ENCODE peak calls at places on chromosomes 4 and X, in six cellular contexts. E, G, W, Y, X and Q are unnamed samples. For H3K9me3, the result is how much of the 10 kb centered on the place peaks cover.

GRCh38 chrX:3567681-3568080 is 145.8 kb downstream of the PRKX start:
- DNase-seq in W (no peak), G (no peak), X (no peak), Y (no peak), E (no peak), Q (no peak)

GRCh38 chrX:26822448-26822847 is 606.5 kb downstream of the MAGEB5 start:
- DNase-seq in Y (no peak), X (no peak), W (no peak), E (no peak), G (no peak), Q (no peak)

GRCh38 chrX:119762718-119763117 is 4.3 kb downstream of the SOWAHD start:
- DNase-seq in G (no peak), X (no peak), W (no peak), E (peak), Y (no peak), Q (no peak)

GRCh38 chr4:70842761-70843435 is 3.2 kb upstream of the GRSF1 start:
- DNase-seq in W (no peak), X (no peak), G (no peak), E (no peak), Y (no peak), Q (no peak)

GRCh38 chr4:1505511-1506451 is 99.5 kb upstream of the NKX1-1 start:
- DNase-seq in G (peak), E (no peak), W (no peak), X (no peak), Y (no peak), Q (peak)

GRCh38 chr4:74855879-74856278 is 61.6 kb upstream of the BTC start:
- DNase-seq in Y (no peak), W (no peak), X (no peak), G (no peak), E (no peak), Q (no peak)

GRCh38 chr4:42398448-42399355 is 1.4 kb downstream of the SHISA3 start:
- DNase-seq in X (no peak), Y (no peak), G (peak), W (no peak), E (peak), Q (no peak)

GRCh38 chrX:6599230-6599629 is 64.3 kb upstream of the VCX3A start:
- DNase-seq in E (no peak), G (no peak), Y (no peak), X (no peak), W (no peak), Q (no peak)

GRCh38 chr4:77193511-77194236 is 36.7 kb downstream of the CCNG2 start:
- DNase-seq in E (no peak), G (peak), X (peak), Y (peak), W (no peak), Q (peak)

GRCh38 chr4:174120446-174121142 is 162.9 kb downstream of the FBXO8 start:
- DNase-seq in G (no peak), W (peak), E (peak), Y (no peak), X (peak), Q (no peak)

GRCh38 chr4:182346675-182347375 is 103.6 kb downstream of the TENM3 start:
- DNase-seq in G (no peak), X (no peak), E (no peak), W (no peak), Y (no peak), Q (no peak)

GRCh38 chr4:172707622-172708021 is 461.0 kb upstream of the GALNT7 start:
- DNase-seq in G (no peak), E (no peak), X (no peak), W (no peak), Y (no peak), Q (no peak)

GRCh38 chr4:39936565-39937418 is 40.9 kb downstream of the PDS5A start:
- DNase-seq in Y (no peak), W (no peak), G (no peak), E (no peak), X (no peak), Q (no peak)

GRCh38 chrX:85611926-85612325 is 232.5 kb upstream of the POF1B start:
- DNase-seq in E (peak), G (no peak), X (no peak), W (peak), Y (no peak), Q (no peak)

GRCh38 chr4:140690093-140690492 is 66.1 kb downstream of the TBC1D9 start:
- DNase-seq in Y (no peak), G (no peak), X (no peak), E (no peak), W (no peak), Q (no peak)

GRCh38 chr4:98879515-98879914 is 49.4 kb downstream of the EIF4E start:
- DNase-seq in Y (no peak), X (no peak), G (no peak), W (no peak), E (no peak), Q (no peak)

GRCh38 chrX:132833373-132833772 is 125.1 kb downstream of the HS6ST2 start:
- DNase-seq in Y (no peak), X (no peak), G (no peak), W (no peak), E (no peak), Q (no peak)

GRCh38 chr4:106707776-106708603 is 328.1 kb downstream of the DKK2 start:
- DNase-seq in G (no peak), Y (no peak), E (peak), W (no peak), X (no peak), Q (no peak)

GRCh38 chr4:83112678-83113428 is 1.7 kb downstream of the PLAC8 start:
- DNase-seq in Y (no peak), X (no peak), G (no peak), W (no peak), E (no peak), Q (peak)

GRCh38 chr4:7854697-7855370 is 84.8 kb downstream of the AFAP1 start:
- DNase-seq in X (no peak), G (no peak), Y (no peak), E (no peak), W (no peak), Q (peak)

GRCh38 chr4:5734841-5735240 is 23.8 kb downstream of the EVC start:
- DNase-seq in G (no peak), Y (no peak), W (no peak), E (no peak), X (peak), Q (no peak)

GRCh38 chr4:26020896-26021295 is 106.9 kb downstream of the SMIM20 start:
- DNase-seq in G (no peak), Y (no peak), X (no peak), E (peak), W (no peak), Q (no peak)

GRCh38 chrX:129037389-129037788 is 485.9 kb downstream of the SMARCA1 start:
- DNase-seq in W (no peak), X (no peak), E (no peak), Y (no peak), G (no peak), Q (no peak)

GRCh38 chr4:105767579-105767978 is 59.0 kb downstream of the GSTCD start:
- DNase-seq in Y (no peak), G (no peak), E (no peak), W (no peak), X (no peak), Q (no peak)

GRCh38 chr4:531721-532565 is 32.9 kb downstream of the PIGG start:
- DNase-seq in X (no peak), Y (no peak), W (no peak), E (no peak), G (no peak), Q (no peak)

GRCh38 chr4:3724319-3725231 is 41.6 kb upstream of the ADRA2C start:
- DNase-seq in E (no peak), Y (no peak), X (no peak), G (peak), W (no peak), Q (no peak)

GRCh38 chr4:74217365-74217764 is 59.4 kb downstream of the MTHFD2L start:
- DNase-seq in W (no peak), X (no peak), Y (no peak), G (no peak), E (peak), Q (no peak)

GRCh38 chrX:28177202-28177601 is 196.0 kb upstream of the DCAF8L1 start:
- DNase-seq in E (no peak), W (peak), G (peak), Y (no peak), X (no peak), Q (no peak)

GRCh38 chrX:110531873-110532272 is 173.2 kb downstream of the RTL9 start:
- DNase-seq in G (no peak), Y (no peak), X (no peak), E (no peak), W (no peak), Q (no peak)

GRCh38 chr4:25578431-25578830 is 77.2 kb upstream of the SLC34A2 start:
- DNase-seq in E (no peak), Y (no peak), G (no peak), W (no peak), X (no peak), Q (no peak)

GRCh38 chr4:46444318-46444717 is 54.4 kb upstream of the GABRA2 start:
- DNase-seq in X (no peak), Y (no peak), E (peak), G (no peak), W (no peak), Q (no peak)

GRCh38 chrX:40009890-40010289 is 87.9 kb downstream of the BCOR start:
- DNase-seq in G (peak), E (no peak), Y (no peak), X (no peak), W (no peak), Q (no peak)
- H3K9me3 ChIP-seq in G (under half), E (under half), Y (under half), X (under half), W (under half), Q (under half)

GRCh38 chr4:41215155-41215554 is 813 bp upstream of the APBB2 start:
- DNase-seq in W (no peak), X (no peak), E (no peak), Y (no peak), G (no peak), Q (no peak)

GRCh38 chr4:41217373-41217772 is 3.0 kb upstream of the APBB2 start:
- DNase-seq in Y (no peak), X (no peak), G (no peak), W (no peak), E (no peak), Q (no peak)

GRCh38 chr4:41215969-41216293 is 1.6 kb upstream of the APBB2 start:
- DNase-seq in X (no peak), G (peak), W (peak), E (no peak), Y (no peak), Q (no peak)

GRCh38 chr4:41217020-41217333 is 2.6 kb upstream of the APBB2 start:
- DNase-seq in W (no peak), E (no peak), Y (no peak), X (no peak), G (no peak), Q (no peak)

GRCh38 chr4:41216294-41217019 is 2.1 kb upstream of the APBB2 start:
- DNase-seq in X (peak), G (peak), E (peak), W (peak), Y (peak), Q (peak)
- TF ChIP-seq CTCF in X (peak), G (no peak), E (peak), W (peak), Y (peak), Q (no peak)

GRCh38 chrX:538311-538710 is 92.3 kb upstream of the SHOX start:
- DNase-seq in G (no peak), W (no peak), Y (no peak), X (no peak), E (no peak), Q (no peak)

GRCh38 chrX:534804-535203 is 95.8 kb upstream of the SHOX start:
- DNase-seq in G (no peak), X (no peak), Y (no peak), E (no peak), W (no peak), Q (no peak)

GRCh38 chrX:531611-531936 is 99.0 kb upstream of the SHOX start:
- DNase-seq in G (peak), Y (no peak), E (no peak), X (no peak), W (no peak), Q (no peak)

GRCh38 chrX:537156-537555 is 93.4 kb upstream of the SHOX start:
- DNase-seq in G (no peak), E (no peak), Y (no peak), W (no peak), X (no peak), Q (no peak)

GRCh38 chrX:536616-537015 is 94.0 kb upstream of the SHOX start:
- DNase-seq in G (no peak), X (no peak), Y (no peak), W (no peak), E (no peak), Q (no peak)
- H3K9me3 ChIP-seq in G (under half), X (under half), Y (under half), W (under half), E (under half), Q (under half)

DNA sequence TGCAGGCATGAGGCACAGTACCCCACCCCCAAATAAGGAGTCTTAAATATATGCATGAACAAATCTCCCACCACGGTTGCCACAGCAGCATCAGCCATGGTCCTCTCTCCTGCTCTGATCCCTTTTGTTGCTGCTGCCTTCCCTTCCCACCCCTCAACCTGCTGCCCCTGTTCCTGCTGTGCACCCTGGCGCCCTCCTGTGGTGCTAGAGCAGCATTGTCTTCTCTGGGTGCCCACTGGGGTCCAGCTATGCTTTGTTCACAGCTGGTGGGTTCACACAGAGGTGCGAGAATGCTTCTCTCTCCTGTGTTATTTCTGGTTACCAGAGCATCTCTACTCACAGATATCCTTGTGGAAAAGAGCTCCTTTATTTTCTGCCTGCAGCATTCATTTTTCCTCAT is 116.2 kb downstream of the GATB start:
- DNase-seq in W (peak), X (no peak), Y (no peak), E (peak), G (peak), Q (no peak)
- TF ChIP-seq CTCF in W (peak), X (no peak), Y (peak), E (peak), G (peak), Q (no peak)

DNA sequence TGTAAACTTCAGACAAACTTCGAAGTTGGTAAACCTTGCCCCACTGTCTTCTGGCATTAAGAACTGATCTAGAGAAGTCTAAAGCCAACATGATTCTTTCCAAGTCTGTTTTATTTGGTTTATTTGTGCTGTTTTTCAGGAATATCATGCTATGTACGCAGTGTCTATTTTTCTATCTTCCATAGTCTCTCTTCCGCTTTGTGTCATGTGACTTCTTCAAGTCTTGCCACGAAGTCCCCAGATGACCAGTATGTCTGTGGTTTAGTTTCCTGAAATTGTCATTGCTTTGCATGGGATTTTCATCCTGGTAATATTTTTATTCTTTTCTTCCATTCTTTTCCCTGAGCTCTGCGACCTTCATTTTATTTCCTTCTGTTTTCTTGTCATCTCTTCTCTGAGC is 15.1 kb downstream of the PNMA6E start:
- DNase-seq in G (no peak), X (no peak), W (no peak), Y (no peak), E (no peak), Q (no peak)
- H3K9me3 ChIP-seq in G (under half), X (under half), W (under half), Y (under half), E (under half), Q (under half)

DNA sequence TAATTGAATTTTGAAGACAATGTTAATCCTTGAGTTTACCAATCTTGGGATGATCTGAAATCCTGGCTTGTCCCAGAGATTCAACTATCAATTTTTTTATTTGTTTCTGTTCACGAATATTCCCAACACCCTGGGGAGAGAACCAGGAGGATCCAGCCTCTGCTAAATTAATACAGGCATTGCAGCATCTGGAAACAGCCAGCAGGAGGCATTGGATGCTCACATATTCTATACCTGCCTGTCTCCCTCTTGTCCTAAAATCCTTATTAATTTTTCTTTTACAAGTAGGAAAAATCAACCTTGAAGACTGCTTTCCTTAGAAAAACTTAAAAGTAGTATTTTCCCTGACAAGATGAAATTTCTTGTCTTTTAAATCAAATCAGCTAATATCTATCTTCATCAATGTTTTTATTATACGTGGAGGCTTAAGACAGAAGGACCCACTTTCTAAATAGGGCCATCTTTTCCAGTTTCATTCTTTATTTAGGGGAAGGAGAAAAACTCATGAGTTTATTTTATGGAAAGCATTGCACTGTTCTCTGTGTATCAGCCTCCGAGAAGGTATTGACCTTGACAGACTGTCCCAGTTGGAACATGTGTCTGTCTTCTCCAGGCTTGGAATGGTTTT is 102.4 kb downstream of the CLNK start:
- DNase-seq in W (peak), X (no peak), Y (no peak), G (no peak), E (peak), Q (no peak)
- TF ChIP-seq CTCF in W (peak), X (peak), Y (peak), G (peak), E (peak), Q (peak)

DNA sequence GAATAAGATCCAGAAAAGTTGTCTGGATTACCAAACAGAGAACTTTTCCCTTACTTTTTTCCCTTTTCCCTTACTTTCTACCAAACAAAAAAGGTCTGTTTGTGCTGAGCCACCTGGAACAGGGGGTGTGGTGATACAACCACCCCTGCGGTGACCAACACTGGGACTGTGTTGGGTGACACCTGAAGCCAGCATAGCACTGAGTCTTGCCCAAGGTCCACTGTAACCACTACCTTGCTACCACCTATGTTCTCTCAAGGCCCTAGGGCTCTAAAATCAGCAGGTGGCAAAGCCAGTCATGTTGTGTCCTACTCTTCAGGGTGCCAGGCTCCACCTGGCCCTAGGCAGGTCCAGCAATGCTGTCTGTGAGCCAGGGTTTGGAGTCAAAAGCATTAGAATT is 22.8 kb upstream of the UNC5C start:
- DNase-seq in X (no peak), G (no peak), W (no peak), E (no peak), Y (no peak), Q (no peak)
- H3K9me3 ChIP-seq in X (under half), G (under half), W (under half), E (under half), Y (under half), Q (under half)

GRCh38 chr4:146318894-146319293 is 104.6 kb downstream of the REELD1 start:
- DNase-seq in W (no peak), X (no peak), G (no peak), Y (no peak), E (no peak), Q (no peak)

GRCh38 chr4:146315184-146315583 is 100.8 kb downstream of the REELD1 start:
- DNase-seq in X (no peak), W (no peak), Y (no peak), E (no peak), G (no peak), Q (no peak)

GRCh38 chr4:146317783-146318182 is 103.4 kb downstream of the REELD1 start:
- DNase-seq in W (no peak), Y (no peak), E (no peak), G (no peak), X (no peak), Q (no peak)
- TF ChIP-seq CTCF in W (no peak), Y (no peak), E (no peak), G (no peak), X (no peak), Q (no peak)